ENCODE peak calls at places on chromosome 21, in four cellular contexts. X is K562, H is A549, Q is GM12878. V is an unnamed sample.

GRCh38 chr21:35713914-35714313 is 346.4 kb downstream of the SETD4 start:
- DNase-seq in Q (no peak), X (no peak), H (no peak), V (no peak)

GRCh38 chr21:16587671-16588379 is 858.0 kb downstream of the USP25 start:
- DNase-seq in H (no peak), Q (no peak), X (no peak), V (peak)

GRCh38 chr21:29827236-29827635 is 112.6 kb downstream of the GRIK1 start:
- DNase-seq in H (no peak), X (no peak), Q (no peak), V (no peak)

GRCh38 chr21:27171704-27172103 is 204.8 kb upstream of the ADAMTS5 start:
- DNase-seq in X (no peak), Q (no peak), H (no peak), V (peak)

GRCh38 chr21:29245104-29245643 is 53.5 kb upstream of the BACH1 start:
- DNase-seq in X (no peak), H (no peak), Q (no peak), V (peak)

GRCh38 chr21:39660191-39660590 is 47.5 kb downstream of the B3GALT5 start:
- DNase-seq in X (no peak), H (no peak), Q (no peak), V (peak)

GRCh38 chr21:27134513-27134912 is 167.6 kb upstream of the ADAMTS5 start:
- DNase-seq in Q (no peak), X (no peak), H (no peak), V (peak)

GRCh38 chr21:35427320-35428040 is 378.4 kb upstream of the RUNX1 start:
- DNase-seq in H (no peak), X (no peak), Q (no peak), V (no peak)

GRCh38 chr21:30146558-30147282 is 19.9 kb downstream of the CLDN17 start:
- DNase-seq in H (no peak), X (no peak), Q (no peak), V (no peak)

GRCh38 chr21:25107708-25108107 is 499.6 kb downstream of the MRPL39 start:
- DNase-seq in X (no peak), H (no peak), Q (no peak), V (peak)

GRCh38 chr21:16751705-16752104 is 761.1 kb upstream of the CXADR start:
- DNase-seq in Q (no peak), H (no peak), X (no peak), V (no peak)

GRCh38 chr21:31198575-31198974 is 145.5 kb downstream of the TIAM1 start:
- DNase-seq in H (peak), X (peak), Q (no peak), V (peak)

GRCh38 chr21:27476696-27477095 is 509.8 kb upstream of the ADAMTS5 start:
- DNase-seq in Q (no peak), H (no peak), X (no peak), V (peak)

GRCh38 chr21:17667256-17667655 is 54.6 kb upstream of the BTG3 start:
- DNase-seq in X (no peak), Q (no peak), H (no peak), V (no peak)

GRCh38 chr21:35398366-35398982 is 349.4 kb upstream of the RUNX1 start:
- DNase-seq in X (no peak), H (no peak), Q (no peak), V (peak)

GRCh38 chr21:18832950-18833349 is 429.4 kb upstream of the TMPRSS15 start:
- DNase-seq in Q (no peak), H (no peak), X (no peak), V (no peak)

GRCh38 chr21:26164311-26164710 is 6.3 kb downstream of the APP start:
- DNase-seq in H (no peak), Q (no peak), X (no peak), V (no peak)

GRCh38 chr21:35940074-35940927 is 120.0 kb downstream of the SETD4 start:
- DNase-seq in Q (no peak), X (peak), H (peak), V (peak)

GRCh38 chr21:39559511-39559910 is 53.2 kb upstream of the B3GALT5 start:
- DNase-seq in X (no peak), H (no peak), Q (no peak), V (no peak)

GRCh38 chr21:26840912-26841311 is 4.3 kb downstream of the ADAMTS1 start:
- DNase-seq in X (no peak), Q (no peak), H (no peak), V (peak)

GRCh38 chr21:25383545-25383944 is 223.7 kb downstream of the MRPL39 start:
- DNase-seq in Q (no peak), H (no peak), X (no peak), V (no peak)

GRCh38 chr21:26715878-26716506 is 129.2 kb downstream of the ADAMTS1 start:
- DNase-seq in X (peak), H (peak), Q (no peak), V (peak)

GRCh38 chr21:20856926-20857325 is 141.3 kb upstream of the NCAM2 start:
- DNase-seq in Q (no peak), X (peak), H (no peak), V (no peak)

GRCh38 chr21:44052071-44052829 is 40.1 kb downstream of the TRAPPC10 start:
- DNase-seq in X (no peak), Q (no peak), H (no peak), V (peak)

GRCh38 chr21:15494481-15494880 is 235.3 kb upstream of the USP25 start:
- DNase-seq in H (no peak), Q (no peak), X (no peak), V (no peak)

GRCh38 chr21:15495965-15496364 is 233.8 kb upstream of the USP25 start:
- DNase-seq in H (no peak), Q (no peak), X (no peak), V (peak)

GRCh38 chr21:15496896-15497295 is 232.9 kb upstream of the USP25 start:
- DNase-seq in Q (no peak), X (no peak), H (no peak), V (no peak)

DNA sequence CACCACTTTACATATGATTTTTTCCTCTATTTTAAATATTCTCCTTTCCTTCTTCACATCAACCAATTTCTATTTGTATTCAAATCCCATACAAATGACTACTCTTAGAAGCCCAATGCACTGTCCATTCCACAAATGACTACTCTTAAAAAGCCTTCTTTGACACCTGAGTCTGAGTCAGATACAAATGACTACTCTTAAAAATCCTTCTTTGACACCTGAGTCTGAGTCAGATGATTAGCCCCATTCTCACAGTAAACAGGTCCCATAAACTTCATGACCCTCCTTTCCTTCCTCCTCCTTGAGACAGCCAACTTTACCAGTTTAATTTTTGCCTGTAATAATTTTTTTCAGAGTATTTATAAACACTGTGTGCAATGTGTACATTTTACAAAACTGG is 231.3 kb upstream of the USP25 start:
- DNase-seq in Q (no peak), H (no peak), X (no peak), V (no peak)
- TF ChIP-seq POLR2A in Q (no peak), H (no peak), X (no peak), V (no peak)

DNA sequence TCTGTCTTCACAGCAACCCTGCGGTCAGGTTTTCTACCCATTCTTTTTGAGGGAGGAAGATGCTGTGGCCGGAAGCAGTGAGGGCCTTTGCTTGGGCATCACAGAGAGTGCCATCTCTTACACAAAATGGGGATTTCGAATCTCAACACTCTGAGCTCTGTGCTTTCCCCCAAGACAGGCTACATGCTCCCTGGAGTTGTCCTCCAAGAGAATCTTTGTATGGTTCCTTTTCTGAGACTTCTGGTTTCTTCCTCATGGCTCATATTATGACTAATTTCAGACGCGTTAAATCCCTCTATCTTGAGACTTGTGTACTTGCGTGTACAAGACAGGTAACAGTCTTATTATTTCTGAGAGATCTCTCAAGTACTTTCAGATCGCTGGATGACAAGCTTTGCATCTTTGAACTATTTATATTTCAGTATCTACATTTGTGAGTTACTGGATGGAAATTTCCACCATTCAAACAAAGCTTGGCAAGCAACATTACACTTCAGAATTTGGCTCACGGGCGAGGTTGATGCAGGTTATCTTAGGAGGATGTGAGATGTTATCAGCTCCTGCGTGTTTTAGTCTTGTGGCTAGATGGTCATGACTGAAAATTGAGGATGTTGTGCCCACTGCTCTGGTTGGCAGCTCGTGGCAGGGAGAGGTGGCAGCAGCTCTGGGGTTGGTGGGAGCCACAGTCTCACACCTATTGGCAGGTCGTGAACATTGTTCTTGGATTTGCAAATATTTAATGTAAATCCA is 19.4 kb downstream of the ABCG1 start:
- DNase-seq in Q (peak), X (no peak), H (no peak), V (no peak)
- TF ChIP-seq RCOR1 in Q (no peak), X (no peak), H (no peak), V (no peak)

DNA sequence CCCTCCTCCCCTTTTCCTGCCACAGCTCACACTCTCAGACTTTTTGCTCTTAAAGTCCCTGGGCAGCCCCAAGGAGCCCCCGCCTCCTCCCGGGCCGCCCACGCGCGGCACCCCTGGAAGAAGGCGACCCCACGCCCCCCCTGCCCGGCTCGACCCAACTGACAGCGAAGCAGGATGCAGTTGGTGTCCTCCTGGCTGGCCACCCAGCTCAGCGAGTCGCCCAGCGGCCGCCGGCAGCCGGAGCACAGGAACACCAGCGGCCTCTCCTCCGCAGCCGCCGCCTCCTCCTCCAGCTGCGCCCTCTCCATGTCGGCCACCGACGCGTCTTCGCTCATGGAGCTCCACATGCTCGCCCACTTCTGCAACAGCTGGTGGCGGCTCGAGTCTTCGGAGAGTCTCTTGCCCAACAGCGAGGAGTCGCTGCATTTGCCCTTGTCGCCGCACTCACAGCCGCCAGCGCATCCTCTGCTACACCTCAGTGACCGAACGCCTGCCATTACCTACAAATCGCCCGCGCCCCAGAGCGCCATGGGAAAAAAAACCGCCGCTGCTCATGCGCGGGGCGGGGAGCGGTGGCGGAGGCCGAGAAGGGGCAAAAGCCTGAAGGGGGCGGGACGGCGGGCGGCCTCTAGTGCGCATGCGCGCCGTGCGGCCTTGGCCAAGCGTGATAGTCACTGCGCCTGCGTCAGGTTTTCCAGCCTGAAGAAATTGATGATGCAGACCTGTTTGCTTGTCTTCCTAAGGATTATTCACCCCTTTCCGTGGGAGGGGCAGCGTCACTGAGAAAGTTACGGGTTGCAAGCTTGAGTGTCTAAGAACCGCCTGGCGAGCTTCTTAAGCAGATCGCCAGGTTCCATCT is at the start of gene MIS18A:
- DNase-seq in X (peak), Q (peak), H (peak), V (peak)
- TF ChIP-seq POLR2A in X (peak), Q (peak), H (peak), V (peak)

GRCh38 chr21:45301521-45302081 is 13.9 kb upstream of the POFUT2 start:
- DNase-seq in Q (no peak), X (no peak), H (no peak), V (no peak)

GRCh38 chr21:45300786-45301520 is 13.3 kb upstream of the POFUT2 start:
- DNase-seq in Q (no peak), H (no peak), X (no peak), V (no peak)

GRCh38 chr21:45299026-45299863 is 11.6 kb upstream of the POFUT2 start:
- DNase-seq in H (no peak), Q (no peak), X (peak), V (no peak)

GRCh38 chr21:45302082-45303061 is 14.7 kb upstream of the POFUT2 start:
- DNase-seq in H (no peak), Q (no peak), X (no peak), V (no peak)

GRCh38 chr21:45299864-45300785 is 12.4 kb upstream of the POFUT2 start:
- DNase-seq in X (no peak), Q (no peak), H (no peak), V (peak)
- TF ChIP-seq RCOR1 in X (no peak), Q (no peak), H (no peak), V (no peak)

GRCh38 chr21:33364830-33365229 is 38.4 kb upstream of the IFNGR2 start:
- DNase-seq in Q (no peak), H (no peak), X (no peak), V (no peak)

GRCh38 chr21:33359446-33359845 is 34.7 kb downstream of the IFNAR1 start:
- DNase-seq in Q (no peak), X (no peak), H (no peak), V (no peak)

GRCh38 chr21:33360281-33360680 is 35.5 kb downstream of the IFNAR1 start:
- DNase-seq in Q (no peak), H (no peak), X (no peak), V (peak)

GRCh38 chr21:33360871-33361602 is 36.3 kb downstream of the IFNAR1 start:
- DNase-seq in Q (peak), H (peak), X (peak), V (peak)

GRCh38 chr21:33362044-33362555 is 37.3 kb downstream of the IFNAR1 start:
- DNase-seq in Q (no peak), H (no peak), X (no peak), V (no peak)
- TF ChIP-seq POLR2A in Q (peak), H (no peak), X (peak), V (no peak)

DNA sequence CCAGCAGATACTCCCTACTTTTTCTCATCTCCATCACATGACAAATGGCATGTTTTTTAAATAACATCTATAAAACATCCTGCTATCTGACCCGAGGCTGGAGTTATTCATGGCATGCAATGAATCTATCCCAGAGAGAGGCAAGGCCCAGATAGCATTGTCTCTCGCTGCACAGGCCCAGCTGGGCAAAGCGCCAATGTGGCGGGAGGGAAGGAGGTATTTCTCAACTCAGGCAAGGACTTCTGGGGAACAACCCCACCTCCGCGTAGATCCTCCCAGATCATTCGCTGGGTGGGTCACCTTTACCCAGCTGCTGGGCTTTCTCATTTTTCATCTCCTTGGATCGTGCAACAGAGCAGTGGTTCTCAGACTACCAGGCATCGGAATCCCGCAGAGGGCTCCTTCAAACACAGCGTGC is 59.8 kb downstream of the ERG start:
- DNase-seq in X (no peak), Q (no peak), H (no peak), V (peak)
- TF ChIP-seq RCOR1 in X (no peak), Q (no peak), H (no peak), V (no peak)

GRCh38 chr21:36966066-36966845 is at the start of gene HLCS:
- DNase-seq in Q (no peak), H (peak), X (peak), V (peak)
- TF ChIP-seq POLR2A in Q (peak), H (peak), X (peak), V (peak)

DNA sequence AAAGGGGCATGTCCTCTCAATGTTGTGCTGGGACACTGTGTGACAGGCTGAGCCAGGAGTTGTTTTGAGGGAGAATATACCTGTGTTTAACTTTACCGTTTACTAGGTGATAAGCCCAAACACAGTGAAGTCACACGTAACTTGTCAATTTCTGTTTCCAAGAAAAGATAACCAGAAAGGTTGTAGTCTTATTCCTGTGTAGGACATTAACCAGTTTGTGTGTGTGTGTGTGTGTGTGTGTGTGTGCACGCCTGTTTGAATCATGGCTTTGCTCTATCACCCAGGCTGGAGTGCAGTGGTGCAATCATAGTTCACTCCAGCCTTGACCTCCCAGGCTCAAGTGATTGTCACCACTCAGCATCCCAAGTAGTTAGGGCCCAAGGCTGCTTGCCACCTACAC is 83.6 kb downstream of the MRPS6 start:
- DNase-seq in Q (no peak), X (no peak), H (no peak), V (no peak)
- TF ChIP-seq RCOR1 in Q (no peak), X (no peak), H (no peak), V (no peak)

GRCh38 chr21:42386034-42386591 is 9.7 kb downstream of the TMPRSS3 start:
- DNase-seq in H (no peak), X (no peak), Q (no peak), V (no peak)
- TF ChIP-seq POLR2A in H (no peak), X (no peak), Q (no peak), V (no peak)

V was measured in IMR-90.